ENCODE peak calls at places on chromosomes 16 and 17, in six cellular contexts. S is CD4-positive, CD25-positive, alpha-beta regulatory T cell; V is fibroblast of lung; Q is upper lobe of left lung; L is pancreas; X is astrocyte of the spinal cord. F is an unnamed sample.

GRCh38 chr16:30876867-30877266 is 17.0 kb downstream of the BCL7C start:
- DNase-seq in S (no peak), V (no peak), Q (no peak), L (no peak), X (no peak), F (no peak)

GRCh38 chr17:33640629-33641028 is 347.5 kb upstream of the ASIC2 start:
- DNase-seq in S (no peak), V (no peak), Q (no peak), L (no peak), X (no peak), F (no peak)

GRCh38 chr17:69227536-69227935 is 1.1 kb downstream of the ABCA10 start:
- DNase-seq in S (no peak), V (no peak), Q (no peak), L (no peak), X (no peak), F (no peak)

GRCh38 chr16:68257906-68258800 is 6.2 kb upstream of the SLC7A6 start:
- DNase-seq in S (no peak), V (peak), Q (no peak), L (no peak), X (peak), F (no peak)

GRCh38 chr17:5819921-5820685 is 235.8 kb upstream of the NLRP1 start:
- DNase-seq in S (no peak), V (no peak), Q (peak), L (no peak), X (no peak), F (no peak)

GRCh38 chr16:30997000-30997886 is 12.2 kb downstream of the HSD3B7 start:
- DNase-seq in S (peak), V (peak), Q (peak), L (peak), X (peak), F (peak)

GRCh38 chr16:85201566-85201965 is 89.3 kb upstream of the CIBAR2 start:
- DNase-seq in S (no peak), V (peak), Q (no peak), L (no peak), X (no peak), F (no peak)

GRCh38 chr17:82872591-82873520 is 33.0 kb upstream of the ZNF750 start:
- DNase-seq in S (no peak), V (no peak), Q (no peak), L (peak), X (no peak), F (no peak)

GRCh38 chr17:82256242-82256894 is 17.1 kb downstream of the CSNK1D start:
- DNase-seq in S (no peak), V (no peak), Q (no peak), L (no peak), X (no peak), F (no peak)

GRCh38 chr17:12765544-12765943 is 23.8 kb upstream of the ARHGAP44 start:
- DNase-seq in S (no peak), V (peak), Q (no peak), L (no peak), X (peak), F (no peak)

GRCh38 chr16:27522173-27522707 is 27.5 kb downstream of the GTF3C1 start:
- DNase-seq in S (no peak), V (no peak), Q (no peak), L (no peak), X (no peak), F (no peak)

GRCh38 chr16:65832269-65832668 is 534.2 kb upstream of the CDH5 start:
- DNase-seq in S (no peak), V (no peak), Q (no peak), L (no peak), X (no peak), F (no peak)

GRCh38 chr16:27677300-27677699 is 127.4 kb downstream of the KATNIP start:
- DNase-seq in S (no peak), V (peak), Q (no peak), L (no peak), X (peak), F (no peak)

GRCh38 chr17:65531508-65532431 is 29.7 kb downstream of the AXIN2 start:
- DNase-seq in S (no peak), V (peak), Q (no peak), L (no peak), X (peak), F (no peak)

GRCh38 chr17:52032454-52032853 is 126.1 kb downstream of the CA10 start:
- DNase-seq in S (no peak), V (no peak), Q (no peak), L (no peak), X (no peak), F (no peak)

GRCh38 chr17:42275527-42276358 is 448 bp downstream of the STAT5B start:
- DNase-seq in S (peak), V (peak), Q (peak), L (no peak), X (peak), F (no peak)

GRCh38 chr16:86029131-86029741 is 130.3 kb downstream of the IRF8 start:
- DNase-seq in S (no peak), V (peak), Q (peak), L (no peak), X (no peak), F (no peak)

GRCh38 chr16:88569614-88569984 is 604 bp upstream of the ZC3H18 start:
- DNase-seq in S (peak), V (peak), Q (no peak), L (peak), X (peak), F (no peak)

GRCh38 chr17:41717408-41718286 is 5.5 kb downstream of the GAST start:
- DNase-seq in S (peak), V (peak), Q (no peak), L (no peak), X (no peak), F (no peak)

GRCh38 chr17:79342376-79342775 is 267.8 kb downstream of the ENGASE start:
- DNase-seq in S (no peak), V (no peak), Q (no peak), L (no peak), X (no peak), F (no peak)

GRCh38 chr17:68013385-68013784 is 17.1 kb upstream of the C17orf58 start:
- DNase-seq in S (no peak), V (no peak), Q (no peak), L (no peak), X (no peak), F (no peak)

GRCh38 chr16:15879255-15879804 is 9.1 kb downstream of the CEP20 start:
- DNase-seq in S (no peak), V (peak), Q (no peak), L (no peak), X (peak), F (no peak)

GRCh38 chr16:12091569-12092346 is 115.2 kb downstream of the SNX29 start:
- DNase-seq in S (no peak), V (no peak), Q (no peak), L (no peak), X (no peak), F (no peak)

GRCh38 chr17:77445030-77445907 is 304.5 kb downstream of the SEC14L1 start:
- DNase-seq in S (peak), V (peak), Q (peak), L (no peak), X (no peak), F (no peak)

GRCh38 chr16:23959069-23959800 is 123.5 kb downstream of the PRKCB start:
- DNase-seq in S (peak), V (no peak), Q (no peak), L (no peak), X (no peak), F (no peak)
- H3K4me3 ChIP-seq in S (peak), V (no peak), Q (no peak), L (no peak), X (no peak), F (no peak)

DNA sequence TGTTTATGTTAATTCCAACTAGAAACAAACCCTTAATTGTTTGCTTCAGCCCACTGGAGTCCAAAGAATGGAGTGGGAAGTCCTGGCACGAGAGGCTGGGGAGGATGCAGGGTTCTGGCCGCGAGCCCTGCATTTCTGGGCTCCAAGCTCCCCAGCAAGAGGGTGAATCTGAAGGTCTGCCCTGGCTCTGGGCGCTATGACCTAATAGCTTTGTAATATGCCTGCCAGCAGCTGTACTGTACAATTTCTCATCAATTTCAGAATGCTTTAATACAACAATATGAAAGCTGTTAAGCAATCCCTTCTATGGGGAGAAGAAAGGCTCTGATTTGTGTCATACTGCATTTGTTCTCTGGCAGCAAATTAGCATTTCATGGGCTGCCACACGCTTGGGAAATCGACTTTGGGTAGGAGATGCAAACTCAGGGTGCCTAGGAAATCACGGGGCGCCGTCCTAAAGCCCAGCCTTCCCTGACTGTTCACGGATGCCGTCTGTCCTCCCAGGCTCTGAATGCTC is 43.8 kb downstream of the NDEL1 start:
- DNase-seq in S (no peak), V (peak), Q (peak), L (no peak), X (peak), F (no peak)
- H3K4me3 ChIP-seq in S (no peak), V (no peak), Q (no peak), L (no peak), X (no peak), F (no peak)

GRCh38 chr17:39627170-39627716 is 491 bp downstream of the PPP1R1B start:
- DNase-seq in S (no peak), V (no peak), Q (peak), L (no peak), X (no peak), F (no peak)
- H3K4me3 ChIP-seq in S (no peak), V (peak), Q (peak), L (peak), X (peak), F (peak)

GRCh38 chr16:57196753-57197152 is 10.6 kb downstream of the RSPRY1 start:
- DNase-seq in S (no peak), V (no peak), Q (no peak), L (no peak), X (no peak), F (no peak)
- H3K4me3 ChIP-seq in S (no peak), V (no peak), Q (no peak), L (no peak), X (no peak), F (no peak)

DNA sequence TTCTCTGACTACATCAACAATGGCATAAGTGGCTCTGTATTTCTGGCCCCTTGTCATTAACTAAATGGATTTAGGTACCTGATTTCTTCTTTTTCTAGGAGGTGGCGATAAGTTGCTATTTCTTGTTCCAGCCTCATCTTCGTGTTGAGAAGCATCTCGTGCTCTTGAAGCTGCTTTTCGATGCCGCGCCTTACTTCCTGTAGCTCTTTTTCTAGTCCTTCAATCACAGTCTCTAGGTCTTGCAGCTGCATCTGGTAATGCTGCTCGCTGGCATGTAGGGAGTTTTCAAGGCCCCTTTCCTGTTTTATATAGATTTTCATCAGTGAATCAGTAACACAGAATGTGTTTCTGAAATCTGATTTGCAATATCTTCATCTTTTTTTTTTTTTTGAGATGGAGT is 5.1 kb downstream of the KRT222 start:
- DNase-seq in S (peak), V (no peak), Q (no peak), L (no peak), X (no peak), F (no peak)
- H3K4me3 ChIP-seq in S (no peak), V (no peak), Q (no peak), L (no peak), X (no peak), F (no peak)

F was measured in keratinocyte.